ENCODE peak calls at places on chromosomes 16 and 17, in nine cellular contexts. E is H54; M is endothelial cell; G is spleen; L is stimulated activated CD4-positive, alpha-beta T cell treated with anti-CD3 and anti-CD28 coated beads, Interleukin-15, amount 100 ng/mL, for 1 hour; W is AG10803; I is NCI-H1417; Z is cerebellar nuclear complex; F is HEK293T. D is an unnamed sample.

GRCh38 chr16:67163903-67164558 is 514 bp upstream of the HSF4 start:
- DNase-seq in E (no peak), M (no peak), G (peak; percentile 78), L (no peak), W (no peak), I (peak; percentile 78), Z (no peak), F (no peak), D (peak; percentile 83)

GRCh38 chr16:73978407-73978784 is 318.2 kb upstream of the PSMD7 start:
- DNase-seq in E (no peak), M (no peak), G (no peak), L (no peak), W (no peak), I (no peak), Z (no peak), F (no peak), D (no peak)

GRCh38 chr16:2019919-2020831 is 590 bp downstream of the NPW start:
- DNase-seq in E (no peak), M (no peak), G (peak; percentile 74), L (no peak), W (no peak), I (peak; percentile 53), Z (no peak), F (no peak), D (no peak)

GRCh38 chr16:23952128-23953041 is 116.6 kb downstream of the PRKCB start:
- DNase-seq in E (no peak), M (no peak), G (no peak), L (no peak), W (no peak), I (no peak), Z (no peak), F (no peak), D (no peak)

GRCh38 chr17:38798614-38799500 is 499 bp downstream of the PIP4K2B start:
- DNase-seq in E (peak; percentile 42), M (peak; percentile 47), G (peak; percentile 91), L (peak; percentile 1), W (peak; percentile 50), I (peak; percentile 66), Z (no peak), F (peak; percentile 26), D (peak; percentile 84)

GRCh38 chr17:42775534-42776098 is 2.4 kb downstream of the VPS25 start:
- DNase-seq in E (no peak), M (peak; percentile 50), G (peak; percentile 8), L (no peak), W (no peak), I (no peak), Z (no peak), F (no peak), D (no peak)

GRCh38 chr16:69382421-69382820 is 3.4 kb downstream of the TERF2 start:
- DNase-seq in E (no peak), M (no peak), G (no peak), L (no peak), W (no peak), I (no peak), Z (no peak), F (no peak), D (no peak)

GRCh38 chr17:37516131-37516561 is 26.5 kb downstream of the DUSP14 start:
- DNase-seq in E (peak; percentile 22), M (no peak), G (no peak), L (no peak), W (peak; percentile 51), I (peak; percentile 63), Z (no peak), F (no peak), D (no peak)

GRCh38 chr16:2121853-2122252 is 13.8 kb downstream of the PKD1 start:
- DNase-seq in E (no peak), M (no peak), G (no peak), L (no peak), W (no peak), I (no peak), Z (no peak), F (no peak), D (no peak)

GRCh38 chr17:18857864-18858566 is at the start of gene PRPSAP2:
- DNase-seq in E (peak; percentile 97), M (peak; percentile 90), G (peak; percentile 100), L (peak; percentile 88), W (peak; percentile 92), I (peak; percentile 82), Z (peak; percentile 94), F (peak; percentile 99), D (peak; percentile 98)

GRCh38 chr17:18184143-18185007 is 747 bp downstream of the ALKBH5 start:
- DNase-seq in E (no peak), M (peak; percentile 26), G (peak; percentile 92), L (peak; percentile 34), W (peak; percentile 42), I (peak; percentile 35), Z (no peak), F (peak; percentile 24), D (peak; percentile 91)

GRCh38 chr17:64219571-64219970 is 43.5 kb downstream of the TEX2 start:
- DNase-seq in E (no peak), M (no peak), G (no peak), L (no peak), W (peak; percentile 54), I (no peak), Z (no peak), F (no peak), D (no peak)

GRCh38 chr16:89383095-89384003 is 107.0 kb downstream of the ANKRD11 start:
- DNase-seq in E (peak; percentile 49), M (peak; percentile 37), G (no peak), L (no peak), W (no peak), I (no peak), Z (no peak), F (peak; percentile 38), D (no peak)

GRCh38 chr17:82217120-82217529 is 4.5 kb upstream of the CCDC57 start:
- DNase-seq in E (peak; percentile 59), M (no peak), G (peak; percentile 93), L (no peak), W (peak; percentile 36), I (no peak), Z (no peak), F (no peak), D (no peak)

GRCh38 chr17:19569785-19570496 is 36.3 kb downstream of the SLC47A1 start:
- DNase-seq in E (no peak), M (no peak), G (no peak), L (no peak), W (no peak), I (no peak), Z (no peak), F (no peak), D (no peak)

GRCh38 chr16:81190667-81191066 is 47.8 kb upstream of the BCO1 start:
- DNase-seq in E (no peak), M (no peak), G (no peak), L (no peak), W (peak; percentile 47), I (no peak), Z (no peak), F (no peak), D (no peak)

GRCh38 chr16:11805556-11805955 is 8.5 kb upstream of the ZC3H7A start:
- DNase-seq in E (no peak), M (no peak), G (no peak), L (no peak), W (no peak), I (no peak), Z (no peak), F (no peak), D (no peak)

GRCh38 chr17:57603978-57604377 is 141.1 kb downstream of the CCDC182 start:
- DNase-seq in E (no peak), M (no peak), G (peak; percentile 86), L (peak; percentile 28), W (no peak), I (peak; percentile 26), Z (no peak), F (no peak), D (no peak)

GRCh38 chr17:76742958-76743357 is 5.0 kb downstream of the MFSD11 start:
- DNase-seq in E (no peak), M (no peak), G (no peak), L (no peak), W (no peak), I (no peak), Z (no peak), F (no peak), D (no peak)

GRCh38 chr16:5873221-5873620 is 775.6 kb upstream of the EEF2KMT start:
- DNase-seq in E (no peak), M (no peak), G (no peak), L (no peak), W (no peak), I (no peak), Z (no peak), F (no peak), D (no peak)

GRCh38 chr17:71423871-71424546 is 696.8 kb upstream of the SOX9 start:
- DNase-seq in E (no peak), M (no peak), G (no peak), L (no peak), W (peak; percentile 17), I (peak; percentile 59), Z (no peak), F (no peak), D (no peak)

GRCh38 chr17:3034578-3034920 is 28.9 kb downstream of the OR1D5 start:
- DNase-seq in E (no peak), M (no peak), G (peak; percentile 63), L (no peak), W (no peak), I (no peak), Z (no peak), F (no peak), D (no peak)

D was measured in posterior vena cava.